ENCODE peak calls at places on chromosome 21, in six cellular contexts. One of them, this sample, is unnamed.

GRCh38 chr21:16304189-16304588 is 574.4 kb downstream of the USP25 start:
- DNase-seq in A549: no peak
- DNase-seq in uterus: no peak
- DNase-seq in psoas muscle: no peak
- DNase-seq in adrenal gland: no peak
- DNase-seq in mesenchymal stem cell: no peak
- DNase-seq in this sample: no peak

GRCh38 chr21:17611414-17612022 is 1.2 kb downstream of the BTG3 start:
- DNase-seq in psoas muscle: peak; percentile 75
- DNase-seq in uterus: peak; percentile 89
- DNase-seq in adrenal gland: peak; percentile 85
- DNase-seq in A549: peak; percentile 46
- DNase-seq in mesenchymal stem cell: peak; percentile 95
- DNase-seq in this sample: peak; percentile 91

GRCh38 chr21:18461743-18462142 is 58.2 kb upstream of the TMPRSS15 start:
- DNase-seq in psoas muscle: no peak
- DNase-seq in uterus: no peak
- DNase-seq in adrenal gland: no peak
- DNase-seq in mesenchymal stem cell: no peak
- DNase-seq in A549: no peak
- DNase-seq in this sample: no peak

GRCh38 chr21:33211305-33211704 is 18.4 kb upstream of the IFNAR2 start:
- DNase-seq in mesenchymal stem cell: no peak
- DNase-seq in A549: no peak
- DNase-seq in adrenal gland: no peak
- DNase-seq in psoas muscle: no peak
- DNase-seq in uterus: no peak
- DNase-seq in this sample: no peak

GRCh38 chr21:32844653-32845443 is 73.3 kb upstream of the PAXBP1 start:
- DNase-seq in adrenal gland: peak; percentile 61
- DNase-seq in mesenchymal stem cell: peak; percentile 14
- DNase-seq in psoas muscle: no peak
- DNase-seq in A549: peak; percentile 11
- DNase-seq in uterus: no peak
- DNase-seq in this sample: no peak

GRCh38 chr21:20802201-20802600 is 196.0 kb upstream of the NCAM2 start:
- DNase-seq in psoas muscle: no peak
- DNase-seq in A549: no peak
- DNase-seq in uterus: no peak
- DNase-seq in mesenchymal stem cell: no peak
- DNase-seq in adrenal gland: no peak
- DNase-seq in this sample: no peak

GRCh38 chr21:39654951-39655350 is 42.2 kb downstream of the B3GALT5 start:
- DNase-seq in A549: no peak
- DNase-seq in uterus: no peak
- DNase-seq in mesenchymal stem cell: no peak
- DNase-seq in adrenal gland: no peak
- DNase-seq in psoas muscle: no peak
- DNase-seq in this sample: peak; percentile 61

GRCh38 chr21:31158789-31159581 is 120.7 kb upstream of the KRTAP19-8 start:
- DNase-seq in mesenchymal stem cell: peak; percentile 77
- DNase-seq in psoas muscle: no peak
- DNase-seq in A549: no peak
- DNase-seq in uterus: no peak
- DNase-seq in adrenal gland: no peak
- DNase-seq in this sample: no peak

GRCh38 chr21:22554690-22555316 is 1556.6 kb downstream of the NCAM2 start:
- DNase-seq in A549: no peak
- DNase-seq in adrenal gland: no peak
- DNase-seq in psoas muscle: no peak
- DNase-seq in mesenchymal stem cell: no peak
- DNase-seq in uterus: no peak
- DNase-seq in this sample: no peak

GRCh38 chr21:42939581-42940413 is 14.4 kb upstream of the ERVH48-1 start:
- DNase-seq in psoas muscle: peak; percentile 70
- DNase-seq in adrenal gland: peak; percentile 86
- DNase-seq in A549: peak; percentile 59
- DNase-seq in mesenchymal stem cell: peak; percentile 97
- DNase-seq in uterus: peak; percentile 95
- DNase-seq in this sample: no peak

GRCh38 chr21:43597052-43597451 is 62.2 kb downstream of the HSF2BP start:
- DNase-seq in uterus: no peak
- DNase-seq in adrenal gland: peak; percentile 30
- DNase-seq in A549: no peak
- DNase-seq in mesenchymal stem cell: peak; percentile 83
- DNase-seq in psoas muscle: no peak
- DNase-seq in this sample: no peak

GRCh38 chr21:32861871-32862270 is 90.3 kb upstream of the PAXBP1 start:
- DNase-seq in psoas muscle: no peak
- DNase-seq in mesenchymal stem cell: no peak
- DNase-seq in A549: no peak
- DNase-seq in uterus: no peak
- DNase-seq in adrenal gland: no peak
- DNase-seq in this sample: no peak

GRCh38 chr21:40556442-40556968 is 290.5 kb downstream of the DSCAM start:
- DNase-seq in uterus: no peak
- DNase-seq in adrenal gland: no peak
- DNase-seq in psoas muscle: no peak
- DNase-seq in A549: no peak
- DNase-seq in mesenchymal stem cell: no peak
- DNase-seq in this sample: no peak

GRCh38 chr21:31501921-31502320 is 157.6 kb upstream of the SOD1 start:
- DNase-seq in psoas muscle: no peak
- DNase-seq in mesenchymal stem cell: no peak
- DNase-seq in adrenal gland: no peak
- DNase-seq in uterus: no peak
- DNase-seq in A549: no peak
- DNase-seq in this sample: no peak

GRCh38 chr21:18840239-18840638 is 436.7 kb upstream of the TMPRSS15 start:
- DNase-seq in mesenchymal stem cell: no peak
- DNase-seq in uterus: no peak
- DNase-seq in A549: no peak
- DNase-seq in adrenal gland: no peak
- DNase-seq in psoas muscle: no peak
- DNase-seq in this sample: no peak

GRCh38 chr21:34671891-34672290 is 3.1 kb downstream of the CLIC6 start:
- DNase-seq in uterus: no peak
- DNase-seq in mesenchymal stem cell: no peak
- DNase-seq in adrenal gland: no peak
- DNase-seq in A549: no peak
- DNase-seq in psoas muscle: no peak
- DNase-seq in this sample: no peak

GRCh38 chr21:34670962-34671348 is 2.2 kb downstream of the CLIC6 start:
- DNase-seq in A549: no peak
- DNase-seq in adrenal gland: no peak
- DNase-seq in mesenchymal stem cell: no peak
- DNase-seq in uterus: no peak
- DNase-seq in psoas muscle: no peak
- DNase-seq in this sample: no peak

GRCh38 chr21:34674467-34674866 is 5.7 kb downstream of the CLIC6 start:
- DNase-seq in A549: no peak
- DNase-seq in uterus: no peak
- DNase-seq in mesenchymal stem cell: no peak
- DNase-seq in adrenal gland: no peak
- DNase-seq in psoas muscle: no peak
- DNase-seq in this sample: no peak

GRCh38 chr21:34670220-34670961 is 1.6 kb downstream of the CLIC6 start:
- DNase-seq in mesenchymal stem cell: peak; percentile 26
- DNase-seq in psoas muscle: peak; percentile 32
- DNase-seq in A549: no peak
- DNase-seq in adrenal gland: no peak
- DNase-seq in uterus: no peak
- DNase-seq in this sample: no peak

GRCh38 chr21:34673006-34673405 is 4.2 kb downstream of the CLIC6 start:
- DNase-seq in uterus: no peak
- DNase-seq in A549: no peak
- DNase-seq in psoas muscle: no peak
- DNase-seq in adrenal gland: no peak
- DNase-seq in mesenchymal stem cell: no peak
- DNase-seq in this sample: no peak
- H3K4me3 ChIP-seq in uterus: no peak overlapping the region
- H3K4me3 ChIP-seq in A549: no peak overlapping the region
- H3K4me3 ChIP-seq in psoas muscle: no peak overlapping the region
- H3K4me3 ChIP-seq in adrenal gland: no peak overlapping the region
- H3K4me3 ChIP-seq in mesenchymal stem cell: no peak overlapping the region
- H3K4me3 ChIP-seq in this sample: no peak overlapping the region

DNA sequence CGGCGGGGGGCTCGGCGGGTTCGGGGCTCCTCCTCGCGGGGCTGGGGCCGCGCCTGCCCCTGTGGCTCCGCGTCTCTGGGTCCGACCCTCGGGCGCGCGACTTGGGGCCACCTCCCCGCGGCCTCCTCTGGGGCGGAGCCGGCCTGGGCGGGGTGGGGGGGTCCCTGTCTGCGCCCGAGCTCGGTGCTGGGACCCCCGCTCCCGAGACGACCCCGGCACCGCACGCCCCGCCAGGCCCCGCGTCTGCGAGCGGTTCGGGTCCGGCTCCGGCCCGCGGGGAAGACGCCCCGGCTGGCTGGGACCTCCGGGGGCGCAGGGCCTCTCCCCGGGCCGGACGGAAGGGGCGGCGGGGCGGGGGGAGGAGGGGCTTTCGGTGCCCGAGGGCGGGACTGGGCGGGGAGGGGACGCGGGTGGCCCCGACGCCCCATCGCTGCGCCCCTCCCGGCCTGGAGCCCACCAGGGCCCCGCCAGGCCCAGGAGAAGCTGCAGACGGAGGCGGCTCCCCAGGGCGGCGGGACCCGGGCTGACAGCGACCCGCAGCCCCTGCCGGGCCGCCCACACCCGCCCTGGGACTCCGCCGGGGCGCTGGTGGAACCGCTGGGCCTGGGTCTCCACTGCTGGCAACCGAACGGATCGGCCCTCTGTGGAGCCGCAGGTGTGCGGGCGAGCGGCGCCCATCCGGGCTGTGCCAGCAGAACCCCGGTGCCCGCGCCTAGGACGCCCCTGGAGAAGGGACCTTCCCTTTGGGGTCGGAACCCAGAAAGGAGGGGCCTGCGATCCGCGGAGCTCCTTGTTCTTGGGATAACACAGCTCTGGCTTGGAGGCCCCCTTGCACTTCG is 610 bp downstream of the COL6A2 start:
- DNase-seq in mesenchymal stem cell: no peak
- DNase-seq in adrenal gland: peak; percentile 7
- DNase-seq in A549: no peak
- DNase-seq in psoas muscle: peak; percentile 35
- DNase-seq in uterus: peak; percentile 51
- DNase-seq in this sample: peak; percentile 73
- H3K4me1 ChIP-seq in mesenchymal stem cell: peaks cover 20% of the 10 kb centered on the region
- H3K4me1 ChIP-seq in adrenal gland: no peaks in the 10 kb centered on the region
- H3K4me1 ChIP-seq in A549: no peaks in the 10 kb centered on the region
- H3K4me1 ChIP-seq in psoas muscle: no peaks in the 10 kb centered on the region
- H3K4me1 ChIP-seq in uterus: peaks cover 2% of the 10 kb centered on the region
- H3K4me1 ChIP-seq in this sample: peaks cover 34% of the 10 kb centered on the region

GRCh38 chr21:36433011-36433709 is 46.8 kb downstream of the CLDN14 start:
- DNase-seq in mesenchymal stem cell: no peak
- DNase-seq in A549: no peak
- DNase-seq in uterus: no peak
- DNase-seq in psoas muscle: no peak
- DNase-seq in adrenal gland: no peak
- DNase-seq in this sample: no peak

GRCh38 chr21:36429672-36430546 is 44.7 kb downstream of the CHAF1B start:
- DNase-seq in psoas muscle: peak; percentile 90
- DNase-seq in uterus: peak; percentile 88
- DNase-seq in mesenchymal stem cell: peak; percentile 99
- DNase-seq in adrenal gland: peak; percentile 96
- DNase-seq in A549: peak; percentile 95
- DNase-seq in this sample: peak; percentile 86

GRCh38 chr21:36428789-36429671 is 43.8 kb downstream of the CHAF1B start:
- DNase-seq in A549: no peak
- DNase-seq in mesenchymal stem cell: peak; percentile 25
- DNase-seq in psoas muscle: no peak
- DNase-seq in uterus: no peak
- DNase-seq in adrenal gland: no peak
- DNase-seq in this sample: no peak

GRCh38 chr21:36431252-36431651 is 46.1 kb downstream of the CHAF1B start:
- DNase-seq in A549: no peak
- DNase-seq in psoas muscle: no peak
- DNase-seq in uterus: no peak
- DNase-seq in mesenchymal stem cell: no peak
- DNase-seq in adrenal gland: no peak
- DNase-seq in this sample: no peak

GRCh38 chr21:36430841-36431240 is 45.6 kb downstream of the CHAF1B start:
- DNase-seq in adrenal gland: no peak
- DNase-seq in mesenchymal stem cell: peak; percentile 12
- DNase-seq in A549: no peak
- DNase-seq in psoas muscle: no peak
- DNase-seq in uterus: no peak
- DNase-seq in this sample: no peak
- H3K4me3 ChIP-seq in adrenal gland: peak overlapping the region; percentile 45
- H3K4me3 ChIP-seq in mesenchymal stem cell: peak overlapping the region; percentile 73
- H3K4me3 ChIP-seq in A549: peak overlapping the region; percentile 50
- H3K4me3 ChIP-seq in psoas muscle: peak overlapping the region; percentile 63
- H3K4me3 ChIP-seq in uterus: no peak overlapping the region
- H3K4me3 ChIP-seq in this sample: peak overlapping the region; percentile 33

GRCh38 chr21:44869860-44870747 is 3.4 kb downstream of the PTTG1IP start:
- DNase-seq in mesenchymal stem cell: peak; percentile 97
- DNase-seq in psoas muscle: peak; percentile 63
- DNase-seq in adrenal gland: peak; percentile 92
- DNase-seq in uterus: peak; percentile 79
- DNase-seq in A549: peak; percentile 60
- DNase-seq in this sample: no peak

GRCh38 chr21:44872266-44872567 is 1.3 kb downstream of the PTTG1IP start:
- DNase-seq in adrenal gland: no peak
- DNase-seq in A549: no peak
- DNase-seq in uterus: no peak
- DNase-seq in mesenchymal stem cell: no peak
- DNase-seq in psoas muscle: no peak
- DNase-seq in this sample: no peak

GRCh38 chr21:44871576-44872265 is 1.8 kb downstream of the PTTG1IP start:
- DNase-seq in mesenchymal stem cell: peak; percentile 88
- DNase-seq in uterus: peak; percentile 39
- DNase-seq in adrenal gland: peak; percentile 68
- DNase-seq in A549: no peak
- DNase-seq in psoas muscle: peak; percentile 60
- DNase-seq in this sample: no peak

GRCh38 chr21:44872568-44873355 is 728 bp downstream of the PTTG1IP start:
- DNase-seq in mesenchymal stem cell: peak; percentile 82
- DNase-seq in adrenal gland: peak; percentile 54
- DNase-seq in psoas muscle: peak; percentile 52
- DNase-seq in A549: no peak
- DNase-seq in uterus: peak; percentile 34
- DNase-seq in this sample: peak; percentile 76

DNA sequence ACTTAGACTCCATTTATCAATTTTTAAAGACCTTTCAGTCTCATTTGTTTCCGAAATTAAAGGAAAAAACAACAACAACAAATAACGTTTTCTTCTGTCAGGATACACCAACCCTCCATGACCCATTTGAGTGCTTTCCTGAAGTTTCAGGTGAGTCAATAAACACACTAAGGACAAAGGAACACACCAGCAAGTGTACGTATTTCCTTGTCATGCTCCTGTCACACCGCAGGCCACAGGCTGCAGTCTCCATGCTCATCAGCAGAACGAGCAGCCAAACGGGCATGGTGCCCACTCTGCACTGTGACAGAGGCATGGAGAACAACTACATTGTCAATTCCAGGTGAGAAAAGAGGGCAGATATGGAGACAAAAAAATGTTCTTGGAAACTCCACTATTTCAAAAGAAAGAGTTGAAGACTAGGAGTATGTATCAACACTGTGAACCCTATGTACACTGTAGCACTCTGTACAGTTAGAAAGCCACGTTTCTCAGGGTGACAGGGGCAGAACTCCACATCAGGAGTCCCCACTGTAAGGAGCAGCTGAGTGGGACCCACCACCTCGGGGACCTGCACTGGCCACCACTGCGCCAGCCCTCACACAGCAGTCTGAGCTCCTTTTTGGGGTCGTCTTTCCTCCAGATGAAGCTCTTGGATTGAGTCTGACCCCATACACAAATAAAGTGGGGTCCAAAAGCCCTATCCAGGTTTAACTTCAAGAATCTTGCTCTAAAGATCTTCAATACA is 2.6 kb downstream of the PTTG1IP start:
- DNase-seq in mesenchymal stem cell: peak; percentile 64
- DNase-seq in adrenal gland: peak; percentile 82
- DNase-seq in psoas muscle: peak; percentile 74
- DNase-seq in A549: no peak
- DNase-seq in uterus: no peak
- DNase-seq in this sample: peak; percentile 80
- H3K4me1 ChIP-seq in mesenchymal stem cell: peaks cover 48% of the 10 kb centered on the region
- H3K4me1 ChIP-seq in adrenal gland: peaks cover 76% of the 10 kb centered on the region
- H3K4me1 ChIP-seq in psoas muscle: peaks cover 70% of the 10 kb centered on the region
- H3K4me1 ChIP-seq in A549: peaks cover 65% of the 10 kb centered on the region
- H3K4me1 ChIP-seq in uterus: peaks cover 43% of the 10 kb centered on the region
- H3K4me1 ChIP-seq in this sample: peaks cover 81% of the 10 kb centered on the region